ENCODE peak calls at places on chromosomes 6 and 20, in five cellular contexts. One of them, this sample, is unnamed.

GRCh38 chr6:145323652-145324051 is 411.7 kb downstream of the EPM2A start:
- DNase-seq in foreskin fibroblast: no peak
- DNase-seq in NCI-H1092: no peak
- DNase-seq in kidney epithelial cell: no peak
- DNase-seq in stimulated activated CD4-positive, alpha-beta T cell treated with anti-CD3 and anti-CD28 coated beads, Interleukin-2, amount 100 ng/mL, for 48 hours: no peak
- DNase-seq in this sample: no peak

GRCh38 chr6:30075094-30075986 is at the start of gene RNF39:
- DNase-seq in NCI-H1092: no peak
- DNase-seq in kidney epithelial cell: no peak
- DNase-seq in foreskin fibroblast: peak
- DNase-seq in stimulated activated CD4-positive, alpha-beta T cell treated with anti-CD3 and anti-CD28 coated beads, Interleukin-2, amount 100 ng/mL, for 48 hours: no peak
- DNase-seq in this sample: no peak

GRCh38 chr20:38434770-38435554 is at the start of gene SNHG17:
- DNase-seq in stimulated activated CD4-positive, alpha-beta T cell treated with anti-CD3 and anti-CD28 coated beads, Interleukin-2, amount 100 ng/mL, for 48 hours: peak
- DNase-seq in foreskin fibroblast: peak
- DNase-seq in NCI-H1092: peak
- DNase-seq in kidney epithelial cell: no peak
- DNase-seq in this sample: peak

GRCh38 chr6:4756247-4756646 is 20.0 kb upstream of the CDYL start:
- DNase-seq in stimulated activated CD4-positive, alpha-beta T cell treated with anti-CD3 and anti-CD28 coated beads, Interleukin-2, amount 100 ng/mL, for 48 hours: no peak
- DNase-seq in NCI-H1092: no peak
- DNase-seq in kidney epithelial cell: no peak
- DNase-seq in foreskin fibroblast: no peak
- DNase-seq in this sample: no peak

GRCh38 chr20:35329435-35330139 is 37.4 kb upstream of the FAM83C start:
- DNase-seq in kidney epithelial cell: no peak
- DNase-seq in foreskin fibroblast: peak
- DNase-seq in stimulated activated CD4-positive, alpha-beta T cell treated with anti-CD3 and anti-CD28 coated beads, Interleukin-2, amount 100 ng/mL, for 48 hours: peak
- DNase-seq in NCI-H1092: no peak
- DNase-seq in this sample: no peak

GRCh38 chr20:15618912-15619311 is 954.3 kb downstream of the KIF16B start:
- DNase-seq in foreskin fibroblast: no peak
- DNase-seq in NCI-H1092: no peak
- DNase-seq in kidney epithelial cell: no peak
- DNase-seq in stimulated activated CD4-positive, alpha-beta T cell treated with anti-CD3 and anti-CD28 coated beads, Interleukin-2, amount 100 ng/mL, for 48 hours: no peak
- DNase-seq in this sample: no peak

GRCh38 chr20:12640255-12640654 is 368.5 kb upstream of the SPTLC3 start:
- DNase-seq in kidney epithelial cell: no peak
- DNase-seq in foreskin fibroblast: no peak
- DNase-seq in NCI-H1092: no peak
- DNase-seq in stimulated activated CD4-positive, alpha-beta T cell treated with anti-CD3 and anti-CD28 coated beads, Interleukin-2, amount 100 ng/mL, for 48 hours: no peak
- DNase-seq in this sample: no peak

GRCh38 chr6:107816818-107817217 is 7.3 kb downstream of the SCML4 start:
- DNase-seq in NCI-H1092: no peak
- DNase-seq in kidney epithelial cell: no peak
- DNase-seq in foreskin fibroblast: no peak
- DNase-seq in stimulated activated CD4-positive, alpha-beta T cell treated with anti-CD3 and anti-CD28 coated beads, Interleukin-2, amount 100 ng/mL, for 48 hours: no peak
- DNase-seq in this sample: no peak

GRCh38 chr20:19850190-19850533 is 92.1 kb downstream of the RIN2 start:
- DNase-seq in foreskin fibroblast: no peak
- DNase-seq in kidney epithelial cell: no peak
- DNase-seq in NCI-H1092: no peak
- DNase-seq in stimulated activated CD4-positive, alpha-beta T cell treated with anti-CD3 and anti-CD28 coated beads, Interleukin-2, amount 100 ng/mL, for 48 hours: no peak
- DNase-seq in this sample: no peak

GRCh38 chr6:136750821-136751220 is 41.5 kb downstream of the MAP3K5 start:
- DNase-seq in NCI-H1092: no peak
- DNase-seq in foreskin fibroblast: no peak
- DNase-seq in stimulated activated CD4-positive, alpha-beta T cell treated with anti-CD3 and anti-CD28 coated beads, Interleukin-2, amount 100 ng/mL, for 48 hours: no peak
- DNase-seq in kidney epithelial cell: no peak
- DNase-seq in this sample: no peak

GRCh38 chr6:33124947-33125346 is 49.2 kb downstream of the HLA-DPB1 start:
- DNase-seq in stimulated activated CD4-positive, alpha-beta T cell treated with anti-CD3 and anti-CD28 coated beads, Interleukin-2, amount 100 ng/mL, for 48 hours: no peak
- DNase-seq in foreskin fibroblast: no peak
- DNase-seq in NCI-H1092: no peak
- DNase-seq in kidney epithelial cell: no peak
- DNase-seq in this sample: no peak

GRCh38 chr20:61804896-61805295 is 260.8 kb downstream of the TAF4 start:
- DNase-seq in foreskin fibroblast: no peak
- DNase-seq in NCI-H1092: no peak
- DNase-seq in stimulated activated CD4-positive, alpha-beta T cell treated with anti-CD3 and anti-CD28 coated beads, Interleukin-2, amount 100 ng/mL, for 48 hours: no peak
- DNase-seq in kidney epithelial cell: no peak
- DNase-seq in this sample: no peak

GRCh38 chr20:60986757-60987156 is 265.3 kb upstream of the CDH4 start:
- DNase-seq in stimulated activated CD4-positive, alpha-beta T cell treated with anti-CD3 and anti-CD28 coated beads, Interleukin-2, amount 100 ng/mL, for 48 hours: no peak
- DNase-seq in foreskin fibroblast: no peak
- DNase-seq in NCI-H1092: no peak
- DNase-seq in kidney epithelial cell: no peak
- DNase-seq in this sample: no peak

GRCh38 chr20:59735917-59736316 is 131.6 kb downstream of the PHACTR3 start:
- DNase-seq in stimulated activated CD4-positive, alpha-beta T cell treated with anti-CD3 and anti-CD28 coated beads, Interleukin-2, amount 100 ng/mL, for 48 hours: no peak
- DNase-seq in foreskin fibroblast: no peak
- DNase-seq in NCI-H1092: no peak
- DNase-seq in kidney epithelial cell: no peak
- DNase-seq in this sample: no peak

GRCh38 chr20:17453592-17453991 is 77.6 kb downstream of the BFSP1 start:
- DNase-seq in foreskin fibroblast: no peak
- DNase-seq in kidney epithelial cell: no peak
- DNase-seq in NCI-H1092: no peak
- DNase-seq in stimulated activated CD4-positive, alpha-beta T cell treated with anti-CD3 and anti-CD28 coated beads, Interleukin-2, amount 100 ng/mL, for 48 hours: no peak
- DNase-seq in this sample: no peak

GRCh38 chr20:41627001-41627400 is 8.8 kb upstream of the CHD6 start:
- DNase-seq in foreskin fibroblast: no peak
- DNase-seq in kidney epithelial cell: no peak
- DNase-seq in NCI-H1092: no peak
- DNase-seq in stimulated activated CD4-positive, alpha-beta T cell treated with anti-CD3 and anti-CD28 coated beads, Interleukin-2, amount 100 ng/mL, for 48 hours: no peak
- DNase-seq in this sample: no peak

GRCh38 chr20:24957326-24957996 is 8.4 kb downstream of the CST7 start:
- DNase-seq in kidney epithelial cell: no peak
- DNase-seq in foreskin fibroblast: no peak
- DNase-seq in stimulated activated CD4-positive, alpha-beta T cell treated with anti-CD3 and anti-CD28 coated beads, Interleukin-2, amount 100 ng/mL, for 48 hours: no peak
- DNase-seq in NCI-H1092: no peak
- DNase-seq in this sample: no peak

GRCh38 chr6:44237021-44237812 is 9.7 kb upstream of the HSP90AB1 start:
- DNase-seq in foreskin fibroblast: peak
- DNase-seq in NCI-H1092: peak
- DNase-seq in stimulated activated CD4-positive, alpha-beta T cell treated with anti-CD3 and anti-CD28 coated beads, Interleukin-2, amount 100 ng/mL, for 48 hours: peak
- DNase-seq in kidney epithelial cell: peak
- DNase-seq in this sample: peak

GRCh38 chr6:149454405-149454848 is 30.4 kb downstream of the ZC3H12D start:
- DNase-seq in kidney epithelial cell: peak
- DNase-seq in stimulated activated CD4-positive, alpha-beta T cell treated with anti-CD3 and anti-CD28 coated beads, Interleukin-2, amount 100 ng/mL, for 48 hours: no peak
- DNase-seq in foreskin fibroblast: peak
- DNase-seq in NCI-H1092: peak
- DNase-seq in this sample: peak

GRCh38 chr20:9214676-9215075 is 145.8 kb downstream of the PLCB4 start:
- DNase-seq in kidney epithelial cell: no peak
- DNase-seq in foreskin fibroblast: peak
- DNase-seq in NCI-H1092: no peak
- DNase-seq in stimulated activated CD4-positive, alpha-beta T cell treated with anti-CD3 and anti-CD28 coated beads, Interleukin-2, amount 100 ng/mL, for 48 hours: no peak
- DNase-seq in this sample: peak

GRCh38 chr6:83872386-83873118 is 13.1 kb downstream of the CYB5R4 start:
- DNase-seq in foreskin fibroblast: no peak
- DNase-seq in NCI-H1092: no peak
- DNase-seq in kidney epithelial cell: no peak
- DNase-seq in stimulated activated CD4-positive, alpha-beta T cell treated with anti-CD3 and anti-CD28 coated beads, Interleukin-2, amount 100 ng/mL, for 48 hours: no peak
- DNase-seq in this sample: no peak

GRCh38 chr6:67884442-67884841 is 750.6 kb upstream of the ADGRB3 start:
- DNase-seq in NCI-H1092: no peak
- DNase-seq in foreskin fibroblast: no peak
- DNase-seq in kidney epithelial cell: no peak
- DNase-seq in stimulated activated CD4-positive, alpha-beta T cell treated with anti-CD3 and anti-CD28 coated beads, Interleukin-2, amount 100 ng/mL, for 48 hours: no peak
- DNase-seq in this sample: no peak

GRCh38 chr20:23668477-23668951 is 20.3 kb downstream of the CST4 start:
- DNase-seq in stimulated activated CD4-positive, alpha-beta T cell treated with anti-CD3 and anti-CD28 coated beads, Interleukin-2, amount 100 ng/mL, for 48 hours: peak
- DNase-seq in NCI-H1092: peak
- DNase-seq in kidney epithelial cell: peak
- DNase-seq in foreskin fibroblast: peak
- DNase-seq in this sample: no peak

GRCh38 chr20:24277196-24277595 is 192.2 kb upstream of the SYNDIG1 start:
- DNase-seq in NCI-H1092: no peak
- DNase-seq in stimulated activated CD4-positive, alpha-beta T cell treated with anti-CD3 and anti-CD28 coated beads, Interleukin-2, amount 100 ng/mL, for 48 hours: no peak
- DNase-seq in kidney epithelial cell: no peak
- DNase-seq in foreskin fibroblast: no peak
- DNase-seq in this sample: no peak

GRCh38 chr6:35048631-35049083 is 92.5 kb downstream of the TCP11 start:
- DNase-seq in NCI-H1092: no peak
- DNase-seq in kidney epithelial cell: no peak
- DNase-seq in foreskin fibroblast: peak
- DNase-seq in stimulated activated CD4-positive, alpha-beta T cell treated with anti-CD3 and anti-CD28 coated beads, Interleukin-2, amount 100 ng/mL, for 48 hours: no peak
- DNase-seq in this sample: peak

GRCh38 chr20:6311841-6312655 is 189.2 kb upstream of the FERMT1 start:
- DNase-seq in kidney epithelial cell: no peak
- DNase-seq in foreskin fibroblast: no peak
- DNase-seq in stimulated activated CD4-positive, alpha-beta T cell treated with anti-CD3 and anti-CD28 coated beads, Interleukin-2, amount 100 ng/mL, for 48 hours: no peak
- DNase-seq in NCI-H1092: no peak
- DNase-seq in this sample: no peak

GRCh38 chr6:168355716-168356522 is 36.3 kb upstream of the DACT2 start:
- DNase-seq in stimulated activated CD4-positive, alpha-beta T cell treated with anti-CD3 and anti-CD28 coated beads, Interleukin-2, amount 100 ng/mL, for 48 hours: peak
- DNase-seq in foreskin fibroblast: no peak
- DNase-seq in kidney epithelial cell: no peak
- DNase-seq in NCI-H1092: peak
- DNase-seq in this sample: no peak

GRCh38 chr6:4085329-4085695 is 6.4 kb upstream of the FAM217A start:
- DNase-seq in stimulated activated CD4-positive, alpha-beta T cell treated with anti-CD3 and anti-CD28 coated beads, Interleukin-2, amount 100 ng/mL, for 48 hours: no peak
- DNase-seq in NCI-H1092: no peak
- DNase-seq in foreskin fibroblast: peak
- DNase-seq in kidney epithelial cell: no peak
- DNase-seq in this sample: no peak

GRCh38 chr6:232896-233640 is 59.2 kb upstream of the DUSP22 start:
- DNase-seq in foreskin fibroblast: no peak
- DNase-seq in NCI-H1092: no peak
- DNase-seq in stimulated activated CD4-positive, alpha-beta T cell treated with anti-CD3 and anti-CD28 coated beads, Interleukin-2, amount 100 ng/mL, for 48 hours: no peak
- DNase-seq in kidney epithelial cell: no peak
- DNase-seq in this sample: no peak

GRCh38 chr20:19735446-19735845 is 22.6 kb upstream of the RIN2 start:
- DNase-seq in stimulated activated CD4-positive, alpha-beta T cell treated with anti-CD3 and anti-CD28 coated beads, Interleukin-2, amount 100 ng/mL, for 48 hours: no peak
- DNase-seq in NCI-H1092: peak
- DNase-seq in foreskin fibroblast: peak
- DNase-seq in kidney epithelial cell: peak
- DNase-seq in this sample: peak

GRCh38 chr20:59777321-59777705 is 156.1 kb downstream of the SYCP2 start:
- DNase-seq in NCI-H1092: no peak
- DNase-seq in kidney epithelial cell: no peak
- DNase-seq in foreskin fibroblast: no peak
- DNase-seq in stimulated activated CD4-positive, alpha-beta T cell treated with anti-CD3 and anti-CD28 coated beads, Interleukin-2, amount 100 ng/mL, for 48 hours: no peak
- DNase-seq in this sample: no peak

This sample was measured in retinal pigment epithelial cell.